ENCODE peak calls at places on chromosomes 11 and 22, in five cellular contexts. O is neural progenitor cell, R is psoas muscle, Y is AG04450, I is heart right ventricle. T is an unnamed sample.
A peak's percentile ranks its signal among the peaks of the same experiment; 100 is the strongest.

GRCh38 chr11:75563978-75564552 is 2.0 kb downstream of the SERPINH1 start:
- DNase-seq in I (peak; percentile 75), R (peak; percentile 80), Y (peak; percentile 74), O (peak; percentile 91), T (peak; percentile 64)

GRCh38 chr11:73308003-73308962 is at the start of gene ARHGEF17:
- DNase-seq in I (peak; percentile 87), R (peak; percentile 82), O (peak; percentile 93), Y (no peak), T (peak; percentile 78)

GRCh38 chr11:46553746-46554204 is 40.0 kb downstream of the AMBRA1 start:
- DNase-seq in I (no peak), Y (no peak), R (no peak), O (no peak), T (no peak)

GRCh38 chr11:94786264-94787126 is 18.3 kb downstream of the AMOTL1 start:
- DNase-seq in I (no peak), R (no peak), Y (no peak), O (peak; percentile 34), T (no peak)

GRCh38 chr11:87013852-87014251 is 23.9 kb upstream of the TMEM135 start:
- DNase-seq in O (no peak), R (no peak), Y (no peak), I (no peak), T (no peak)

GRCh38 chr22:46590334-46590733 is 29.9 kb upstream of the GRAMD4 start:
- DNase-seq in R (peak; percentile 57), I (peak; percentile 76), O (peak; percentile 3), Y (no peak), T (peak; percentile 79)

GRCh38 chr11:44219830-44220778 is 89.8 kb downstream of the ALX4 start:
- DNase-seq in I (no peak), R (no peak), O (no peak), Y (no peak), T (no peak)

GRCh38 chr22:35307892-35308291 is 8.2 kb downstream of the TOM1 start:
- DNase-seq in I (no peak), O (no peak), Y (no peak), R (no peak), T (no peak)

GRCh38 chr22:42450862-42451261 is 18.7 kb upstream of the NFAM1 start:
- DNase-seq in R (no peak), I (no peak), Y (no peak), O (no peak), T (no peak)

GRCh38 chr22:42451499-42452145 is 19.4 kb upstream of the NFAM1 start:
- DNase-seq in R (no peak), O (no peak), I (no peak), Y (no peak), T (no peak)

GRCh38 chr22:42452916-42453315 is 20.7 kb upstream of the NFAM1 start:
- DNase-seq in I (no peak), Y (no peak), R (no peak), O (no peak), T (no peak)

GRCh38 chr22:42452456-42452855 is 20.3 kb upstream of the NFAM1 start:
- DNase-seq in Y (no peak), R (no peak), I (no peak), O (no peak), T (no peak)
- TF ChIP-seq CTCF in Y (no peak), R (no peak), I (no peak), O (no peak), T (no peak)

GRCh38 chr11:9839550-9839949 is 175.7 kb downstream of the SWAP70 start:
- DNase-seq in O (no peak), I (no peak), Y (no peak), R (no peak), T (no peak)
- H3K27ac ChIP-seq in O (no peak overlapping the region), I (no peak overlapping the region), Y (no peak overlapping the region), R (no peak overlapping the region), T (no peak overlapping the region)

GRCh38 chr22:20438678-20439492 is 1.3 kb upstream of the SCARF2 start:
- DNase-seq in O (peak; percentile 42), I (no peak), R (peak; percentile 58), Y (no peak), T (no peak)
- TF ChIP-seq CTCF in O (peak; percentile 25), I (peak; percentile 30), R (peak; percentile 6), Y (peak; percentile 29), T (peak; percentile 39)

DNA sequence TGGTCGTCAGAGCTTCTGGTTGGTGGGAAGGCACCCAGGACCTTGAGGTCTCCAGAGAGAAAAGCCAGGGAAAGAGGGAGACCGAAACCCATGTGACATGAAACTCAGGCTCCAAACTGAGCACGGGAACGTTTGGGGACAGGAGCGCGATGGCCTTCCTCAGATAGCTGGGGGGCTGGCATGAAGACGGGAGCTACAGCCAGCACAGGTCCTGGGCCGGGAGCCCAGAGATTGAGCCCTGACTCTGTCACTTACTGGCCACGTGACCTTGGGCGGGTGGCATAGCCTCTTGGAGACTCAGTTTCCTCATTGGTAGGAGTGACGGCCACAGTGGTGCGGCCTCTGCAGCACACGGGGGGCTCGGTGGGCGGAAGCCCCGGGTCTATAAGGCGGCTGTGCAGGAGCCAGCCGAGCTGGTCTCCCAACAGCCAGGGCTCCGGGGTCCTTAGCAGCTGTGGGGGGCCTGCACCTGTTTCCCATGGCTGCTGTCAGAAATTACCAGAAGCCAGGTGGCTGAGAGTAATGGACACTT is 36.4 kb upstream of the PPP6R3 start:
- DNase-seq in Y (no peak), I (no peak), O (no peak), R (no peak), T (no peak)
- H3K27ac ChIP-seq in Y (no peak overlapping the region), I (no peak overlapping the region), O (no peak overlapping the region), R (no peak overlapping the region), T (no peak overlapping the region)